ENCODE peak calls at places on chromosomes 11 and 22, in seven cellular contexts. One of them, this sample, is unnamed.

GRCh38 chr11:662689-663274 is 25.7 kb downstream of the DRD4 start:
- ATAC-seq in stimulated activated memory B cell treated with anti-CD40 and anti-IgM and Interleukin-4, amounts not matched to agents 10 μg/mL and 1 μg/mL and 100 μg/mL, for 72 hours: peak
- ATAC-seq in heart right ventricle: peak
- ATAC-seq in activated CD4-positive, alpha-beta T cell treated with anti-CD3 and anti-CD28 coated beads for 36 hours: peak
- ATAC-seq in A549: peak
- ATAC-seq in CD8-positive, alpha-beta T cell: peak
- ATAC-seq in RWPE2: peak
- ATAC-seq in this sample: peak

GRCh38 chr11:21561589-21561988 is 631.3 kb upstream of the ANO5 start:
- ATAC-seq in stimulated activated memory B cell treated with anti-CD40 and anti-IgM and Interleukin-4, amounts not matched to agents 10 μg/mL and 1 μg/mL and 100 μg/mL, for 72 hours: no peak
- ATAC-seq in heart right ventricle: no peak
- ATAC-seq in activated CD4-positive, alpha-beta T cell treated with anti-CD3 and anti-CD28 coated beads for 36 hours: no peak
- ATAC-seq in A549: peak
- ATAC-seq in CD8-positive, alpha-beta T cell: no peak
- ATAC-seq in RWPE2: peak
- ATAC-seq in this sample: no peak

GRCh38 chr11:12123799-12124198 is 13.4 kb downstream of the MICAL2 start:
- ATAC-seq in stimulated activated memory B cell treated with anti-CD40 and anti-IgM and Interleukin-4, amounts not matched to agents 10 μg/mL and 1 μg/mL and 100 μg/mL, for 72 hours: no peak
- ATAC-seq in heart right ventricle: no peak
- ATAC-seq in activated CD4-positive, alpha-beta T cell treated with anti-CD3 and anti-CD28 coated beads for 36 hours: no peak
- ATAC-seq in A549: no peak
- ATAC-seq in CD8-positive, alpha-beta T cell: no peak
- ATAC-seq in RWPE2: no peak
- ATAC-seq in this sample: no peak

GRCh38 chr11:17721242-17721999 is 2.0 kb downstream of the MYOD1 start:
- ATAC-seq in stimulated activated memory B cell treated with anti-CD40 and anti-IgM and Interleukin-4, amounts not matched to agents 10 μg/mL and 1 μg/mL and 100 μg/mL, for 72 hours: no peak
- ATAC-seq in heart right ventricle: no peak
- ATAC-seq in activated CD4-positive, alpha-beta T cell treated with anti-CD3 and anti-CD28 coated beads for 36 hours: no peak
- ATAC-seq in A549: no peak
- ATAC-seq in CD8-positive, alpha-beta T cell: no peak
- ATAC-seq in RWPE2: no peak
- ATAC-seq in this sample: no peak

GRCh38 chr11:64164392-64165312 is 1.3 kb downstream of the MACROD1 start:
- ATAC-seq in stimulated activated memory B cell treated with anti-CD40 and anti-IgM and Interleukin-4, amounts not matched to agents 10 μg/mL and 1 μg/mL and 100 μg/mL, for 72 hours: no peak
- ATAC-seq in heart right ventricle: peak
- ATAC-seq in activated CD4-positive, alpha-beta T cell treated with anti-CD3 and anti-CD28 coated beads for 36 hours: no peak
- ATAC-seq in A549: no peak
- ATAC-seq in CD8-positive, alpha-beta T cell: no peak
- ATAC-seq in RWPE2: no peak
- ATAC-seq in this sample: no peak

GRCh38 chr11:75317446-75318122 is 33.9 kb downstream of the ARRB1 start:
- ATAC-seq in stimulated activated memory B cell treated with anti-CD40 and anti-IgM and Interleukin-4, amounts not matched to agents 10 μg/mL and 1 μg/mL and 100 μg/mL, for 72 hours: no peak
- ATAC-seq in heart right ventricle: no peak
- ATAC-seq in activated CD4-positive, alpha-beta T cell treated with anti-CD3 and anti-CD28 coated beads for 36 hours: no peak
- ATAC-seq in A549: no peak
- ATAC-seq in CD8-positive, alpha-beta T cell: no peak
- ATAC-seq in RWPE2: no peak
- ATAC-seq in this sample: no peak

GRCh38 chr11:32168924-32169323 is 78.0 kb downstream of the RCN1 start:
- ATAC-seq in stimulated activated memory B cell treated with anti-CD40 and anti-IgM and Interleukin-4, amounts not matched to agents 10 μg/mL and 1 μg/mL and 100 μg/mL, for 72 hours: no peak
- ATAC-seq in heart right ventricle: no peak
- ATAC-seq in activated CD4-positive, alpha-beta T cell treated with anti-CD3 and anti-CD28 coated beads for 36 hours: no peak
- ATAC-seq in A549: no peak
- ATAC-seq in CD8-positive, alpha-beta T cell: no peak
- ATAC-seq in RWPE2: no peak
- ATAC-seq in this sample: no peak

GRCh38 chr22:36982136-36982535 is 37.1 kb downstream of the TST start:
- ATAC-seq in stimulated activated memory B cell treated with anti-CD40 and anti-IgM and Interleukin-4, amounts not matched to agents 10 μg/mL and 1 μg/mL and 100 μg/mL, for 72 hours: no peak
- ATAC-seq in heart right ventricle: no peak
- ATAC-seq in activated CD4-positive, alpha-beta T cell treated with anti-CD3 and anti-CD28 coated beads for 36 hours: no peak
- ATAC-seq in A549: no peak
- ATAC-seq in CD8-positive, alpha-beta T cell: no peak
- ATAC-seq in RWPE2: no peak
- ATAC-seq in this sample: no peak

GRCh38 chr22:24401824-24402434 is 25.5 kb upstream of the ADORA2A start:
- ATAC-seq in stimulated activated memory B cell treated with anti-CD40 and anti-IgM and Interleukin-4, amounts not matched to agents 10 μg/mL and 1 μg/mL and 100 μg/mL, for 72 hours: peak
- ATAC-seq in heart right ventricle: peak
- ATAC-seq in activated CD4-positive, alpha-beta T cell treated with anti-CD3 and anti-CD28 coated beads for 36 hours: no peak
- ATAC-seq in A549: peak
- ATAC-seq in CD8-positive, alpha-beta T cell: no peak
- ATAC-seq in RWPE2: peak
- ATAC-seq in this sample: peak